ENCODE peak calls at places on chromosomes 11 and 22, in seven cellular contexts. Z is astrocyte of the spinal cord; S is SW 1271; V is A549; J is neural crest cell; P is activated T-cell treated with anti-CD3 and anti-CD28 coated beads, Interleukin-2, amount 50 U/mL, for 24 hours; F is hippocampal formation. E is an unnamed sample.

GRCh38 chr11:10575999-10576398 is 7.5 kb upstream of the LYVE1 start:
- DNase-seq in Z (no peak), S (no peak), V (no peak), J (no peak), P (no peak), F (no peak), E (no peak)

GRCh38 chr11:83162377-83162776 is 5.4 kb downstream of the PCF11 start:
- DNase-seq in Z (no peak), S (no peak), V (no peak), J (no peak), P (no peak), F (no peak), E (no peak)

GRCh38 chr11:70595452-70595851 is 197.1 kb downstream of the CTTN start:
- DNase-seq in Z (peak), S (no peak), V (no peak), J (no peak), P (no peak), F (no peak), E (no peak)

GRCh38 chr22:35324762-35325161 is 25.1 kb downstream of the TOM1 start:
- DNase-seq in Z (no peak), S (no peak), V (no peak), J (no peak), P (no peak), F (no peak), E (no peak)

GRCh38 chr11:71240865-71241691 is 11.3 kb downstream of the SHANK2 start:
- DNase-seq in Z (peak), S (peak), V (peak), J (peak), P (no peak), F (no peak), E (no peak)

GRCh38 chr22:36577019-36577418 is 48.1 kb upstream of the EIF3D start:
- DNase-seq in Z (peak), S (no peak), V (peak), J (no peak), P (no peak), F (no peak), E (no peak)

GRCh38 chr11:3203221-3204043 is 15.2 kb downstream of the MRGPRG start:
- DNase-seq in Z (no peak), S (no peak), V (peak), J (no peak), P (no peak), F (no peak), E (peak)

GRCh38 chr22:20463324-20464095 is 25.9 kb upstream of the SCARF2 start:
- DNase-seq in Z (no peak), S (no peak), V (no peak), J (no peak), P (peak), F (no peak), E (no peak)

GRCh38 chr11:116787786-116788486 is at the start of gene ZPR1:
- DNase-seq in Z (peak), S (peak), V (peak), J (peak), P (peak), F (peak), E (peak)

GRCh38 chr11:46273511-46274205 is 3.8 kb upstream of the CREB3L1 start:
- DNase-seq in Z (peak), S (no peak), V (peak), J (no peak), P (no peak), F (no peak), E (no peak)

GRCh38 chr11:133950874-133951483 is 5.8 kb downstream of the IGSF9B start:
- DNase-seq in Z (no peak), S (no peak), V (no peak), J (no peak), P (no peak), F (no peak), E (no peak)

GRCh38 chr11:111694851-111695250 is 71.3 kb downstream of the PPP2R1B start:
- DNase-seq in Z (peak), S (no peak), V (peak), J (peak), P (no peak), F (no peak), E (no peak)

GRCh38 chr11:41660585-41660984 is 201.1 kb upstream of the LRRC4C start:
- DNase-seq in Z (no peak), S (no peak), V (peak), J (no peak), P (no peak), F (no peak), E (no peak)

GRCh38 chr11:102010776-102011500 is 36.3 kb upstream of the CFAP300 start:
- DNase-seq in Z (peak), S (peak), V (peak), J (no peak), P (no peak), F (no peak), E (no peak)

GRCh38 chr11:117591316-117592039 is 205.5 kb downstream of the DSCAML1 start:
- DNase-seq in Z (no peak), S (no peak), V (no peak), J (no peak), P (no peak), F (peak), E (no peak)

E was measured in NCI-H2107.